ENCODE peak calls at places on chromosomes 2 and 18, in five cellular contexts. A is right atrium auricular region, E is MG63, U is M059J, S is NCI-H2081. J is an unnamed sample.

GRCh38 chr2:74991977-74992376 is 33.5 kb downstream of the POLE4 start:
- DNase-seq in A (no peak), E (no peak), U (no peak), S (no peak), J (no peak)

GRCh38 chr2:177314194-177314593 is 49.7 kb upstream of the NFE2L2 start:
- DNase-seq in A (no peak), E (no peak), U (peak), S (no peak), J (peak)

GRCh38 chr2:136767030-136767429 is 1.7 kb downstream of the THSD7B start:
- DNase-seq in A (no peak), E (no peak), U (no peak), S (no peak), J (no peak)

GRCh38 chr2:233025706-233026105 is 6.8 kb upstream of the NEU2 start:
- DNase-seq in A (no peak), E (no peak), U (no peak), S (no peak), J (no peak)

GRCh38 chr2:204545861-204546773 is 842 bp downstream of the PARD3B start:
- DNase-seq in A (no peak), E (peak), U (no peak), S (peak), J (no peak)

GRCh38 chr18:63249781-63250180 is 69.8 kb downstream of the BCL2 start:
- DNase-seq in A (no peak), E (no peak), U (no peak), S (peak), J (no peak)

GRCh38 chr2:36511858-36512630 is 85.9 kb downstream of the FEZ2 start:
- DNase-seq in A (no peak), E (no peak), U (peak), S (no peak), J (no peak)

GRCh38 chr2:6353669-6354068 is 512.0 kb downstream of the CMPK2 start:
- DNase-seq in A (no peak), E (no peak), U (no peak), S (no peak), J (no peak)

GRCh38 chr2:120596191-120596781 is 139.4 kb upstream of the GLI2 start:
- DNase-seq in A (no peak), E (peak), U (peak), S (no peak), J (no peak)

GRCh38 chr18:62688743-62689317 is 26.5 kb upstream of the PHLPP1 start:
- DNase-seq in A (no peak), E (no peak), U (no peak), S (no peak), J (no peak)

GRCh38 chr2:99841749-99842148 is 300.6 kb downstream of the AFF3 start:
- DNase-seq in A (no peak), E (peak), U (peak), S (no peak), J (no peak)

GRCh38 chr2:37052600-37053332 is 31.4 kb downstream of the HEATR5B start:
- DNase-seq in A (no peak), E (no peak), U (no peak), S (no peak), J (no peak)

GRCh38 chr2:118791511-118791910 is 55.9 kb downstream of the EN1 start:
- DNase-seq in A (no peak), E (no peak), U (no peak), S (no peak), J (no peak)

GRCh38 chr2:120421830-120422175 is 75.9 kb downstream of the INHBB start:
- DNase-seq in A (no peak), E (no peak), U (no peak), S (no peak), J (no peak)

GRCh38 chr2:233764761-233765160 is 4.7 kb downstream of the UGT1A1 start:
- DNase-seq in A (no peak), E (peak), U (peak), S (no peak), J (no peak)

GRCh38 chr18:77899972-77900754 is 650.5 kb downstream of the GALR1 start:
- DNase-seq in A (no peak), E (peak), U (no peak), S (peak), J (no peak)

GRCh38 chr2:28591711-28592365 is 96.0 kb downstream of the PLB1 start:
- DNase-seq in A (no peak), E (no peak), U (no peak), S (no peak), J (no peak)